ENCODE peak calls at places on chromosomes 13 and 19, in six cellular contexts. Y is tibial nerve; J is K562; I is effector memory CD4-positive, alpha-beta T cell; M is AG04450; E is left lung. N is an unnamed sample. For H3K27me3, the result is how much of the 10 kb centered on the place peaks cover.

GRCh38 chr19:37907735-37908066 is 693 bp downstream of the SIPA1L3 start:
- DNase-seq in M (no peak), E (no peak), J (no peak), Y (no peak), I (no peak), N (no peak)

GRCh38 chr19:33387351-33388230 is 14.1 kb downstream of the CEBPG start:
- DNase-seq in M (no peak), E (no peak), Y (no peak), I (no peak), J (no peak), N (no peak)

GRCh38 chr13:113774177-113775107 is 15.4 kb downstream of the TMEM255B start:
- DNase-seq in I (no peak), J (no peak), M (no peak), Y (no peak), E (no peak), N (no peak)

GRCh38 chr13:41938918-41939317 is 22.0 kb downstream of the VWA8 start:
- DNase-seq in Y (no peak), E (no peak), J (no peak), I (no peak), M (no peak), N (no peak)

GRCh38 chr19:33448159-33448516 is 73.5 kb downstream of the PEPD start:
- DNase-seq in J (no peak), M (no peak), I (no peak), E (peak), Y (no peak), N (no peak)

GRCh38 chr19:32816555-32817099 is 52.9 kb downstream of the SLC7A9 start:
- DNase-seq in M (no peak), J (no peak), Y (no peak), I (no peak), E (no peak), N (no peak)

GRCh38 chr13:104098421-104098820 is 1032.2 kb upstream of the SLC10A2 start:
- DNase-seq in I (no peak), J (no peak), M (no peak), E (no peak), Y (no peak), N (no peak)

GRCh38 chr19:30691767-30692516 is 319.8 kb downstream of the ZNF536 start:
- DNase-seq in I (no peak), M (no peak), Y (peak), J (no peak), E (no peak), N (no peak)

GRCh38 chr19:14118165-14119051 is 846 bp upstream of the PRKACA start:
- DNase-seq in Y (peak), M (no peak), E (peak), J (no peak), I (peak), N (peak)

GRCh38 chr13:23321534-23322241 is 111.8 kb downstream of the SACS start:
- DNase-seq in J (no peak), Y (peak), I (no peak), E (peak), M (peak), N (peak)

GRCh38 chr13:26219726-26220125 is 2.4 kb downstream of the RNF6 start:
- DNase-seq in M (no peak), Y (no peak), J (no peak), E (no peak), I (no peak), N (no peak)

GRCh38 chr13:51249767-51250741 is 27.9 kb downstream of the FAM124A start:
- DNase-seq in I (no peak), Y (no peak), E (no peak), M (no peak), J (peak), N (no peak)

GRCh38 chr13:48214519-48215121 is 18.4 kb upstream of the ITM2B start:
- DNase-seq in Y (no peak), I (no peak), M (no peak), E (no peak), J (no peak), N (no peak)

GRCh38 chr19:40623403-40624239 is 22.5 kb downstream of the LTBP4 start:
- DNase-seq in I (no peak), Y (no peak), J (peak), E (no peak), M (no peak), N (peak)

GRCh38 chr13:83618966-83619365 is 263.3 kb downstream of the SLITRK1 start:
- DNase-seq in Y (no peak), E (no peak), M (no peak), J (no peak), I (no peak), N (no peak)

GRCh38 chr19:10836478-10837325 is 690 bp upstream of the TMED1 start:
- DNase-seq in E (peak), M (no peak), I (no peak), Y (no peak), J (peak), N (peak)

GRCh38 chr13:37059848-37060192 is 332 bp upstream of the SUPT20H start:
- DNase-seq in E (no peak), M (no peak), I (no peak), J (no peak), Y (no peak), N (no peak)

GRCh38 chr13:84433024-84433423 is 550.8 kb upstream of the SLITRK1 start:
- DNase-seq in Y (no peak), M (peak), J (no peak), I (no peak), E (no peak), N (no peak)

GRCh38 chr19:50711196-50711595 is 8.4 kb downstream of the SHANK1 start:
- DNase-seq in I (no peak), Y (no peak), J (no peak), E (no peak), M (no peak), N (no peak)
- H3K27me3 ChIP-seq in I (under half), Y (under half), J (under half), E (half or more), M (under half), N (under half)

DNA sequence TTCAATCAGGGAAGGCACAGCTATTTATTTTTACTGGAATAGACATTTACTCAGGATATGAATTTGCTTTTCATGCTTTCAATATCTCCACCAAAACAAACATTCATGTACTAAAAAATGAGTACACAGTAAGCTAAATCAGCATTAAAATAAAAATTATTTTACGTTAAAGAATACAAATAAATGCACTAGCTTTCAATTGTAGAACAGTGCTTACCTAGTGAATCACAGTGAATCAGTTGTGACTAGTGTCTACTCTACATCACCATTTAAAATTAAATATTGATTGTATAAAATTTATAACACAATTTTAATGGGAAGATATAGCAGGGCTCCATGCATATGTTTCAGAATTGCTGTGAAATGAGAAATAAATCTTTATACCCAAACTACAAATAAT is 929.6 kb upstream of the ATXN8OS start:
- DNase-seq in I (no peak), M (no peak), E (no peak), Y (no peak), J (no peak), N (no peak)
- H3K4me3 ChIP-seq in I (no peak), M (no peak), E (no peak), Y (no peak), J (no peak), N (no peak)

GRCh38 chr19:29255912-29256311 is 43.0 kb upstream of the UQCRFS1 start:
- DNase-seq in I (no peak), E (no peak), J (no peak), Y (no peak), M (no peak), N (no peak)
- H3K27me3 ChIP-seq in I (under half), E (under half), J (under half), Y (under half), M (under half), N (under half)

GRCh38 chr13:110319774-110320509 is 12.9 kb downstream of the COL4A2 start:
- DNase-seq in Y (no peak), E (no peak), I (no peak), J (no peak), M (no peak), N (peak)

GRCh38 chr13:110318920-110319319 is 11.8 kb downstream of the COL4A2 start:
- DNase-seq in E (no peak), J (no peak), M (no peak), Y (no peak), I (no peak), N (no peak)

GRCh38 chr13:110322126-110322827 is 15.2 kb downstream of the COL4A2 start:
- DNase-seq in M (no peak), Y (no peak), J (no peak), E (no peak), I (no peak), N (no peak)

GRCh38 chr13:110319397-110319773 is 12.3 kb downstream of the COL4A2 start:
- DNase-seq in Y (no peak), I (no peak), M (no peak), E (no peak), J (no peak), N (no peak)

GRCh38 chr13:110320645-110321044 is 13.6 kb downstream of the COL4A2 start:
- DNase-seq in I (no peak), E (no peak), J (no peak), Y (no peak), M (no peak), N (no peak)
- H3K4me3 ChIP-seq in I (no peak), E (no peak), J (no peak), Y (no peak), M (no peak), N (no peak)

GRCh38 chr19:13011653-13012389 is 16.5 kb downstream of the NFIX start:
- DNase-seq in Y (no peak), M (no peak), J (no peak), I (no peak), E (no peak), N (no peak)

GRCh38 chr19:13008926-13009787 is 13.9 kb downstream of the NFIX start:
- DNase-seq in E (peak), Y (no peak), J (no peak), M (no peak), I (no peak), N (no peak)

GRCh38 chr19:13010992-13011652 is 15.8 kb downstream of the NFIX start:
- DNase-seq in Y (no peak), M (no peak), J (no peak), E (no peak), I (no peak), N (no peak)

GRCh38 chr19:13012390-13012689 is 17.1 kb downstream of the NFIX start:
- DNase-seq in I (no peak), Y (no peak), M (no peak), J (no peak), E (no peak), N (no peak)

GRCh38 chr19:13010038-13010991 is 15.0 kb downstream of the NFIX start:
- DNase-seq in I (no peak), J (no peak), E (no peak), M (no peak), Y (peak), N (no peak)
- H3K27me3 ChIP-seq in I (under half), J (under half), E (half or more), M (under half), Y (under half), N (under half)